ENCODE peak calls at places on chromosomes 6 and 20, in seven cellular contexts. C is spleen; A is heart right ventricle; B is transverse colon; K is stomach; L is CD8-positive, alpha-beta memory T cell; Y is psoas muscle. T is an unnamed sample.

GRCh38 chr6:168956884-168957730 is 296.5 kb downstream of the THBS2 start:
- DNase-seq in C (peak; percentile 82), K (peak; percentile 67), L (peak; percentile 14), B (peak; percentile 73), Y (peak; percentile 83), A (peak; percentile 53), T (peak; percentile 37)

GRCh38 chr20:16537918-16538317 is 35.3 kb downstream of the KIF16B start:
- DNase-seq in C (no peak), A (no peak), B (no peak), K (no peak), L (no peak), Y (no peak), T (no peak)

GRCh38 chr6:5287205-5287965 is 26.1 kb downstream of the FARS2 start:
- DNase-seq in B (no peak), Y (no peak), C (no peak), L (no peak), K (no peak), A (peak; percentile 22), T (no peak)

GRCh38 chr6:48472121-48472520 is 361.1 kb upstream of the PTCHD4 start:
- DNase-seq in A (no peak), C (no peak), B (no peak), K (no peak), Y (no peak), L (no peak), T (no peak)

GRCh38 chr6:158322724-158323560 is 10.7 kb downstream of the TULP4 start:
- DNase-seq in L (no peak), Y (no peak), A (no peak), K (no peak), B (no peak), C (no peak), T (no peak)

GRCh38 chr6:34829137-34829536 is 37.3 kb downstream of the BLTP3A start:
- DNase-seq in Y (no peak), C (no peak), A (no peak), B (no peak), K (no peak), L (no peak), T (no peak)

GRCh38 chr6:169961772-169962561 is 210.5 kb downstream of the ERMARD start:
- DNase-seq in A (peak; percentile 40), C (peak; percentile 80), B (peak; percentile 21), K (peak; percentile 24), L (no peak), Y (no peak), T (peak; percentile 88)

GRCh38 chr6:19342616-19343015 is 494.6 kb upstream of the ID4 start:
- DNase-seq in Y (no peak), L (no peak), K (no peak), C (no peak), B (no peak), A (no peak), T (no peak)

GRCh38 chr6:17984399-17984798 is 3.0 kb downstream of the KIF13A start:
- DNase-seq in L (no peak), Y (no peak), K (no peak), C (no peak), A (no peak), B (no peak), T (no peak)

GRCh38 chr6:146595981-146596731 is 2.6 kb upstream of the ADGB start:
- DNase-seq in A (peak; percentile 25), L (no peak), C (no peak), K (no peak), B (no peak), Y (no peak), T (peak; percentile 50)

GRCh38 chr20:841568-842546 is 8.3 kb downstream of the FAM110A start:
- DNase-seq in K (peak; percentile 81), A (no peak), L (no peak), Y (no peak), B (peak; percentile 79), C (peak; percentile 79), T (peak; percentile 86)

GRCh38 chr20:6140947-6141346 is 18.1 kb upstream of the FERMT1 start:
- DNase-seq in K (no peak), Y (no peak), A (no peak), L (no peak), C (no peak), B (no peak), T (no peak)

GRCh38 chr6:90097357-90097756 is 199.3 kb downstream of the BACH2 start:
- DNase-seq in Y (no peak), L (no peak), B (no peak), A (no peak), C (no peak), K (no peak), T (no peak)

GRCh38 chr6:118853408-118853807 is 40.5 kb upstream of the ASF1A start:
- DNase-seq in L (no peak), B (no peak), K (no peak), C (no peak), Y (no peak), A (no peak), T (no peak)

GRCh38 chr6:35686873-35687557 is 1.7 kb downstream of the FKBP5 start:
- DNase-seq in A (no peak), L (no peak), C (no peak), K (no peak), B (no peak), Y (no peak), T (no peak)

GRCh38 chr6:107871981-107872380 is 47.9 kb upstream of the SCML4 start:
- DNase-seq in B (no peak), A (no peak), K (no peak), L (no peak), C (no peak), Y (no peak), T (no peak)
- H3K27ac ChIP-seq in B (no peak overlapping the region), A (no peak overlapping the region), K (no peak overlapping the region), L (no peak overlapping the region), C (no peak overlapping the region), Y (no peak overlapping the region), T (no peak overlapping the region)

GRCh38 chr6:30776361-30777223 is 32.2 kb upstream of the IER3 start:
- DNase-seq in K (no peak), A (no peak), B (no peak), C (no peak), L (no peak), Y (no peak), T (no peak)

GRCh38 chr6:30770592-30770991 is 26.2 kb upstream of the IER3 start:
- DNase-seq in A (no peak), L (no peak), C (no peak), Y (no peak), K (no peak), B (no peak), T (no peak)

GRCh38 chr6:30778001-30778400 is 33.7 kb upstream of the IER3 start:
- DNase-seq in C (no peak), A (no peak), B (no peak), Y (no peak), L (no peak), K (peak; percentile 35), T (no peak)

GRCh38 chr6:30775104-30775503 is 30.8 kb upstream of the IER3 start:
- DNase-seq in A (no peak), B (no peak), K (no peak), C (no peak), Y (no peak), L (no peak), T (no peak)

GRCh38 chr6:30774701-30775100 is 30.4 kb upstream of the IER3 start:
- DNase-seq in C (no peak), K (no peak), L (no peak), A (peak; percentile 63), Y (peak; percentile 66), B (no peak), T (no peak)
- H3K27ac ChIP-seq in C (no peak overlapping the region), K (peak overlapping the region; percentile 39), L (no peak overlapping the region), A (peak overlapping the region; percentile 64), Y (no peak overlapping the region), B (no peak overlapping the region), T (no peak overlapping the region)

GRCh38 chr6:43228951-43229802 is at the start of gene DNPH1:
- DNase-seq in A (peak; percentile 63), Y (peak; percentile 89), C (peak; percentile 95), K (peak; percentile 81), B (peak; percentile 82), L (peak; percentile 75), T (peak; percentile 97)
- H3K27ac ChIP-seq in A (peak within 1 kb of the TSS; percentile 35), Y (peak within 1 kb of the TSS; percentile 73), C (peak within 1 kb of the TSS; percentile 82), K (peak within 1 kb of the TSS; percentile 83), B (peak within 1 kb of the TSS; percentile 75), L (peak within 1 kb of the TSS; percentile 53), T (peak within 1 kb of the TSS; percentile 68)

DNA sequence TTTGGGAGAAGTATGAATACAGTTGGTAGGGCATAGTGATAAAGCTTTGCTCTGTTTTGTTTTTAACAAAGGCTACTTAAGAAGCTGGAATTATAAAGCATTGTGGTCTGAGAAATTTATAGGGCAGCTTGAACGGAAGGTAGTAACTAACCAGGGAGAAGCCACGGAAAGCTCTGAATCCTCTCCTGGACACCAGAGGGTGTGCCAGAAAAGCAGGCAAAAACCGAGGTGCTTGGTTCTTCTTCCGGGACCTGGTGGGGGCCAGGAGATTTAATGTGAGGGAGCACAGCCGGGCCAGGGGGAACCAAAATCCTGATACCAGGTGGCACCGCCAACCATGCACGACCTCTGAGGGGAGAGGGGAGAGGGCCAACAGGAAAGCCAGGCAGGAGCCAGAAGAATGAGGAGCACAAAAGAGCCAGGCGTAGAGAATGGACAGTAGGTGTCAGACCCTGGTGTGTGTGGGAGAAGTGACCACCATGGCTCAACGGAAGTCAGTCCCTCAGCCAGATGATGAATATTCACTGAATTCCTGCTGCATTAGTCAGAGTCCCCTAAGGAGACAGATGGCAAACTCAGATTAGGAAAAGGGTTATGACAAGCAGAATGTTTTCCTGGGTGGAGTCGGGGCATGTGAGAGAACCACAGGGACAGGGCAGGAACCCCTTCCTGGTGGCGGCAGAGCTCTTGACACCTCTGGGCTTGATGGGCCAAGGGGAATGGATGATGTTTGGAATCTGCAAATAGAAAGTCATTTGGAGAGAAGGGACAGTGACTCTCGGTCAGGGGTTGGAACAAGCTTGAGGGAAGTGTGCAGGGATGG is 262.3 kb downstream of the ZNF217 start:
- DNase-seq in L (no peak), C (no peak), A (peak; percentile 6), Y (no peak), K (no peak), B (no peak), T (no peak)
- H3K27ac ChIP-seq in L (peak overlapping the region; percentile 38), C (no peak overlapping the region), A (no peak overlapping the region), Y (no peak overlapping the region), K (peak overlapping the region; percentile 41), B (no peak overlapping the region), T (no peak overlapping the region)

DNA sequence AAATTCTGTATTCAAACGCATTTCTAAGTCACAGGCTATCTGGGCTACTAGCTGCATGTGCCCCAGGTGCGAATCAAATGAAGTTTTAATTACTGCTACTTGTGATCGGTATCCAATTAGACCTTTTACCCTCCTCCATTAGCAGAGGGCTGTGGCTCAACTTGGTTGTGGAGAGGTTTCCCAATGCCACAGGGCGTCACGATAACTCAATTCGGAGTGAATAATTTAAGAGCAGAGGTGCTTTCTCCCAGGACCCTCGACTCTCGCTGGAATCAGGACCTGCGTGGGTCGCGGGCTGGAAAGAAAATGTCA is 635 bp downstream of the SAYSD1 start:
- DNase-seq in B (no peak), A (no peak), Y (no peak), K (no peak), C (no peak), L (no peak), T (no peak)
- H3K27ac ChIP-seq in B (peak overlapping the region; percentile 92), A (peak overlapping the region; percentile 96), Y (peak overlapping the region; percentile 97), K (peak overlapping the region; percentile 95), C (peak overlapping the region; percentile 95), L (peak overlapping the region; percentile 88), T (peak overlapping the region; percentile 93)